ENCODE peak calls at places on chromosomes 1 and 21, in seven cellular contexts. One of them, this sample, is unnamed.

GRCh38 chr21:29860346-29860745 is 79.5 kb downstream of the GRIK1 start:
- DNase-seq in GM12878: no peak
- DNase-seq in brain microvascular endothelial cell: no peak
- DNase-seq in CD8-positive, alpha-beta T cell: no peak
- DNase-seq in dorsolateral prefrontal cortex: no peak
- DNase-seq in heart left ventricle: no peak
- DNase-seq in neural progenitor cell: no peak
- DNase-seq in this sample: no peak

GRCh38 chr1:36511804-36512798 is 29.4 kb upstream of the CSF3R start:
- DNase-seq in GM12878: no peak
- DNase-seq in brain microvascular endothelial cell: no peak
- DNase-seq in CD8-positive, alpha-beta T cell: no peak
- DNase-seq in dorsolateral prefrontal cortex: no peak
- DNase-seq in heart left ventricle: no peak
- DNase-seq in neural progenitor cell: no peak
- DNase-seq in this sample: no peak

GRCh38 chr1:75203415-75204277 is 69.5 kb downstream of the LHX8 start:
- DNase-seq in GM12878: peak
- DNase-seq in brain microvascular endothelial cell: peak
- DNase-seq in CD8-positive, alpha-beta T cell: no peak
- DNase-seq in dorsolateral prefrontal cortex: no peak
- DNase-seq in heart left ventricle: no peak
- DNase-seq in neural progenitor cell: peak
- DNase-seq in this sample: no peak

GRCh38 chr1:9166289-9167235 is 37.7 kb upstream of the GPR157 start:
- DNase-seq in GM12878: no peak
- DNase-seq in brain microvascular endothelial cell: peak
- DNase-seq in CD8-positive, alpha-beta T cell: no peak
- DNase-seq in dorsolateral prefrontal cortex: no peak
- DNase-seq in heart left ventricle: no peak
- DNase-seq in neural progenitor cell: no peak
- DNase-seq in this sample: no peak

GRCh38 chr21:26144026-26144425 is 26.5 kb downstream of the APP start:
- DNase-seq in GM12878: no peak
- DNase-seq in brain microvascular endothelial cell: no peak
- DNase-seq in CD8-positive, alpha-beta T cell: no peak
- DNase-seq in dorsolateral prefrontal cortex: no peak
- DNase-seq in heart left ventricle: no peak
- DNase-seq in neural progenitor cell: no peak
- DNase-seq in this sample: no peak

GRCh38 chr1:85707990-85708825 is at the start of gene ZNHIT6:
- DNase-seq in GM12878: peak
- DNase-seq in brain microvascular endothelial cell: peak
- DNase-seq in CD8-positive, alpha-beta T cell: peak
- DNase-seq in dorsolateral prefrontal cortex: peak
- DNase-seq in heart left ventricle: peak
- DNase-seq in neural progenitor cell: peak
- DNase-seq in this sample: peak

GRCh38 chr1:8121261-8122159 is 95.4 kb upstream of the ERRFI1 start:
- DNase-seq in GM12878: no peak
- DNase-seq in brain microvascular endothelial cell: peak
- DNase-seq in CD8-positive, alpha-beta T cell: no peak
- DNase-seq in dorsolateral prefrontal cortex: no peak
- DNase-seq in heart left ventricle: no peak
- DNase-seq in neural progenitor cell: no peak
- DNase-seq in this sample: no peak

GRCh38 chr1:187551061-187551460 is 722.3 kb downstream of the PLA2G4A start:
- DNase-seq in GM12878: no peak
- DNase-seq in brain microvascular endothelial cell: no peak
- DNase-seq in CD8-positive, alpha-beta T cell: no peak
- DNase-seq in dorsolateral prefrontal cortex: no peak
- DNase-seq in heart left ventricle: no peak
- DNase-seq in neural progenitor cell: no peak
- DNase-seq in this sample: no peak

GRCh38 chr1:198373376-198373775 is 167.1 kb downstream of the ATP6V1G3 start:
- DNase-seq in GM12878: no peak
- DNase-seq in brain microvascular endothelial cell: peak
- DNase-seq in CD8-positive, alpha-beta T cell: no peak
- DNase-seq in dorsolateral prefrontal cortex: no peak
- DNase-seq in heart left ventricle: no peak
- DNase-seq in neural progenitor cell: no peak
- DNase-seq in this sample: no peak

GRCh38 chr21:30337644-30338170 is at the start of gene KRTAP27-1:
- DNase-seq in GM12878: no peak
- DNase-seq in brain microvascular endothelial cell: no peak
- DNase-seq in CD8-positive, alpha-beta T cell: no peak
- DNase-seq in dorsolateral prefrontal cortex: no peak
- DNase-seq in heart left ventricle: no peak
- DNase-seq in neural progenitor cell: no peak
- DNase-seq in this sample: no peak

GRCh38 chr1:31954607-31955283 is 16.6 kb upstream of the PTP4A2 start:
- DNase-seq in GM12878: no peak
- DNase-seq in brain microvascular endothelial cell: peak
- DNase-seq in CD8-positive, alpha-beta T cell: no peak
- DNase-seq in dorsolateral prefrontal cortex: no peak
- DNase-seq in heart left ventricle: peak
- DNase-seq in neural progenitor cell: peak
- DNase-seq in this sample: peak

GRCh38 chr1:83495560-83495959 is 503.4 kb downstream of the TTLL7 start:
- DNase-seq in GM12878: no peak
- DNase-seq in brain microvascular endothelial cell: no peak
- DNase-seq in CD8-positive, alpha-beta T cell: no peak
- DNase-seq in dorsolateral prefrontal cortex: no peak
- DNase-seq in heart left ventricle: no peak
- DNase-seq in neural progenitor cell: no peak
- DNase-seq in this sample: no peak

GRCh38 chr1:161068306-161069200 is 1.1 kb downstream of the ARHGAP30 start:
- DNase-seq in GM12878: peak
- DNase-seq in brain microvascular endothelial cell: no peak
- DNase-seq in CD8-positive, alpha-beta T cell: peak
- DNase-seq in dorsolateral prefrontal cortex: no peak
- DNase-seq in heart left ventricle: peak
- DNase-seq in neural progenitor cell: no peak
- DNase-seq in this sample: peak

GRCh38 chr21:42144679-42145568 is 73.8 kb downstream of the UMODL1 start:
- DNase-seq in GM12878: no peak
- DNase-seq in brain microvascular endothelial cell: no peak
- DNase-seq in CD8-positive, alpha-beta T cell: no peak
- DNase-seq in dorsolateral prefrontal cortex: no peak
- DNase-seq in heart left ventricle: no peak
- DNase-seq in neural progenitor cell: no peak
- DNase-seq in this sample: no peak

GRCh38 chr1:209854196-209854595 is 26.4 kb downstream of the UTP25 start:
- DNase-seq in GM12878: no peak
- DNase-seq in brain microvascular endothelial cell: no peak
- DNase-seq in CD8-positive, alpha-beta T cell: no peak
- DNase-seq in dorsolateral prefrontal cortex: no peak
- DNase-seq in heart left ventricle: no peak
- DNase-seq in neural progenitor cell: no peak
- DNase-seq in this sample: no peak

GRCh38 chr1:201190624-201191051 is at the start of gene IGFN1:
- DNase-seq in GM12878: no peak
- DNase-seq in brain microvascular endothelial cell: no peak
- DNase-seq in CD8-positive, alpha-beta T cell: no peak
- DNase-seq in dorsolateral prefrontal cortex: no peak
- DNase-seq in heart left ventricle: no peak
- DNase-seq in neural progenitor cell: peak
- DNase-seq in this sample: no peak

DNA sequence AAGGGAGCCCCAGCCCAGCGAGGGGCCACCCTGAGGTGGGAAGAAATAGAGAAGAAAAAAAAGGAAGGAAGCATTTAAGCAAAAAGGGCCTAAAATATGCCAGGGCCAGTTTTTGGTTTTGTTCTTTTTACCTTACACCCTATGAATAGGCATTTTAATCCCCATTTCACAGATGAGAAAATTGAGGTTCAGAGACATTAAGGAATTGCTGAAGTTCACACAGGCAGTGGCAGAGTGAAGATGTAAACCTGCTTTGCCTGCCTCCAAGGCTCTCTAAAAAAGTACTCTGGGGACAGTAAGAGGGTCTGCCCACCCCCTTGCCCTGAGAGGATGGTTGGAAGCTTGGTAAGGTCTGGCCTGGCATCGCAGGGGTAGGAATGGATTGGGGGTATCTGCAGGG is 19.8 kb downstream of the RAP1GAP start:
- DNase-seq in GM12878: no peak
- DNase-seq in brain microvascular endothelial cell: no peak
- DNase-seq in CD8-positive, alpha-beta T cell: no peak
- DNase-seq in dorsolateral prefrontal cortex: no peak
- DNase-seq in heart left ventricle: no peak
- DNase-seq in neural progenitor cell: no peak
- DNase-seq in this sample: no peak
- H3K27ac ChIP-seq in GM12878: no peak
- H3K27ac ChIP-seq in brain microvascular endothelial cell: no peak
- H3K27ac ChIP-seq in CD8-positive, alpha-beta T cell: no peak
- H3K27ac ChIP-seq in dorsolateral prefrontal cortex: no peak
- H3K27ac ChIP-seq in heart left ventricle: no peak
- H3K27ac ChIP-seq in neural progenitor cell: no peak
- H3K27ac ChIP-seq in this sample: peak

GRCh38 chr1:22373252-22373651 is 78.4 kb upstream of the ZBTB40 start:
- DNase-seq in GM12878: no peak
- DNase-seq in brain microvascular endothelial cell: no peak
- DNase-seq in CD8-positive, alpha-beta T cell: no peak
- DNase-seq in dorsolateral prefrontal cortex: no peak
- DNase-seq in heart left ventricle: no peak
- DNase-seq in neural progenitor cell: no peak
- DNase-seq in this sample: no peak
- H3K27ac ChIP-seq in GM12878: no peak
- H3K27ac ChIP-seq in brain microvascular endothelial cell: no peak
- H3K27ac ChIP-seq in CD8-positive, alpha-beta T cell: no peak
- H3K27ac ChIP-seq in dorsolateral prefrontal cortex: no peak
- H3K27ac ChIP-seq in heart left ventricle: no peak
- H3K27ac ChIP-seq in neural progenitor cell: no peak
- H3K27ac ChIP-seq in this sample: no peak

GRCh38 chr1:221458430-221459156 is 283.3 kb downstream of the DUSP10 start:
- DNase-seq in GM12878: no peak
- DNase-seq in brain microvascular endothelial cell: no peak
- DNase-seq in CD8-positive, alpha-beta T cell: no peak
- DNase-seq in dorsolateral prefrontal cortex: no peak
- DNase-seq in heart left ventricle: no peak
- DNase-seq in neural progenitor cell: no peak
- DNase-seq in this sample: no peak
- H3K27ac ChIP-seq in GM12878: no peak
- H3K27ac ChIP-seq in brain microvascular endothelial cell: no peak
- H3K27ac ChIP-seq in CD8-positive, alpha-beta T cell: no peak
- H3K27ac ChIP-seq in dorsolateral prefrontal cortex: no peak
- H3K27ac ChIP-seq in heart left ventricle: no peak
- H3K27ac ChIP-seq in neural progenitor cell: no peak
- H3K27ac ChIP-seq in this sample: no peak

GRCh38 chr1:46248122-46248920 is 758 bp downstream of the RAD54L start:
- DNase-seq in GM12878: no peak
- DNase-seq in brain microvascular endothelial cell: no peak
- DNase-seq in CD8-positive, alpha-beta T cell: no peak
- DNase-seq in dorsolateral prefrontal cortex: no peak
- DNase-seq in heart left ventricle: no peak
- DNase-seq in neural progenitor cell: peak
- DNase-seq in this sample: peak
- H3K27ac ChIP-seq in GM12878: peak
- H3K27ac ChIP-seq in brain microvascular endothelial cell: no peak
- H3K27ac ChIP-seq in CD8-positive, alpha-beta T cell: no peak
- H3K27ac ChIP-seq in dorsolateral prefrontal cortex: no peak
- H3K27ac ChIP-seq in heart left ventricle: no peak
- H3K27ac ChIP-seq in neural progenitor cell: peak
- H3K27ac ChIP-seq in this sample: no peak